ENCODE peak calls at places on chromosomes 11 and 22, in four cellular contexts. H, C, G and L are unnamed samples.

GRCh38 chr11:96748639-96749370 is 359.0 kb downstream of the JRKL start:
- DNase-seq in H (peak; percentile 51), G (no peak), C (no peak), L (no peak)

GRCh38 chr22:38413085-38414008 is 41.7 kb downstream of the KCNJ4 start:
- DNase-seq in H (no peak), G (peak; percentile 65), C (no peak), L (no peak)

GRCh38 chr11:2325719-2326118 is 23.9 kb downstream of the TSPAN32 start:
- DNase-seq in C (no peak), H (peak; percentile 58), G (no peak), L (no peak)

GRCh38 chr11:116715383-116715782 is 57.4 kb downstream of the BUD13 start:
- DNase-seq in C (no peak), G (no peak), H (no peak), L (no peak)

GRCh38 chr22:33513388-33514336 is 406.6 kb downstream of the LARGE1 start:
- DNase-seq in C (no peak), G (no peak), H (peak; percentile 16), L (no peak)

GRCh38 chr11:8719260-8720190 is 36.9 kb downstream of the RPL27A start:
- DNase-seq in G (peak; percentile 87), C (no peak), H (peak; percentile 98), L (no peak)

GRCh38 chr22:49366437-49366836 is 461.2 kb downstream of the BRD1 start:
- DNase-seq in G (no peak), H (no peak), C (no peak), L (no peak)

GRCh38 chr22:21646608-21647590 is 4.8 kb downstream of the SDF2L1 start:
- DNase-seq in G (peak; percentile 88), C (peak; percentile 80), H (peak; percentile 55), L (no peak)

GRCh38 chr11:124762624-124763155 is 600 bp upstream of the ESAM start:
- DNase-seq in C (no peak), H (no peak), G (peak; percentile 76), L (no peak)

GRCh38 chr11:26571861-26572654 is at the start of gene MUC15:
- DNase-seq in C (no peak), H (no peak), G (no peak), L (no peak)

GRCh38 chr11:91081440-91082088 is 858.7 kb upstream of the CHORDC1 start:
- DNase-seq in G (no peak), H (peak; percentile 33), C (no peak), L (no peak)

GRCh38 chr22:44823396-44823795 is 71.0 kb downstream of the ARHGAP8 start:
- DNase-seq in H (no peak), C (no peak), G (no peak), L (peak; percentile 33)

GRCh38 chr11:124942446-124943202 is 6.8 kb upstream of the HEPACAM start:
- DNase-seq in C (no peak), G (no peak), H (no peak), L (no peak)

GRCh38 chr11:2584812-2585565 is 114.8 kb downstream of the KCNQ1OT1 start:
- DNase-seq in C (no peak), H (no peak), G (peak; percentile 57), L (peak; percentile 41)

GRCh38 chr11:94058630-94059029 is 37.5 kb downstream of the HEPHL1 start:
- DNase-seq in G (no peak), C (no peak), H (no peak), L (no peak)

GRCh38 chr22:28004021-28004420 is 85.0 kb upstream of the PITPNB start:
- DNase-seq in G (no peak), H (no peak), C (no peak), L (no peak)

GRCh38 chr22:46036558-46037408 is 59.8 kb upstream of the WNT7B start:
- DNase-seq in G (peak; percentile 73), C (peak; percentile 78), H (peak; percentile 49), L (no peak)
- TF ChIP-seq CTCF in G (no peak), C (peak; percentile 66), H (peak; percentile 10), L (no peak)

GRCh38 chr22:17999851-18000250 is 24.5 kb downstream of the MICAL3 start:
- DNase-seq in H (no peak), G (no peak), C (no peak), L (no peak)

GRCh38 chr22:18000441-18001039 is 23.8 kb downstream of the MICAL3 start:
- DNase-seq in H (no peak), G (peak; percentile 69), C (peak; percentile 35), L (no peak)

GRCh38 chr22:17998913-17999312 is 25.4 kb downstream of the MICAL3 start:
- DNase-seq in H (no peak), G (no peak), C (no peak), L (no peak)

GRCh38 chr22:17997456-17997855 is 26.9 kb downstream of the MICAL3 start:
- DNase-seq in H (peak; percentile 57), G (no peak), C (no peak), L (no peak)

GRCh38 chr22:18001040-18001893 is 23.1 kb downstream of the MICAL3 start:
- DNase-seq in G (peak; percentile 92), C (peak; percentile 47), H (peak; percentile 98), L (no peak)
- TF ChIP-seq CTCF in G (peak; percentile 53), C (peak; percentile 31), H (no peak), L (peak; percentile 52)

DNA sequence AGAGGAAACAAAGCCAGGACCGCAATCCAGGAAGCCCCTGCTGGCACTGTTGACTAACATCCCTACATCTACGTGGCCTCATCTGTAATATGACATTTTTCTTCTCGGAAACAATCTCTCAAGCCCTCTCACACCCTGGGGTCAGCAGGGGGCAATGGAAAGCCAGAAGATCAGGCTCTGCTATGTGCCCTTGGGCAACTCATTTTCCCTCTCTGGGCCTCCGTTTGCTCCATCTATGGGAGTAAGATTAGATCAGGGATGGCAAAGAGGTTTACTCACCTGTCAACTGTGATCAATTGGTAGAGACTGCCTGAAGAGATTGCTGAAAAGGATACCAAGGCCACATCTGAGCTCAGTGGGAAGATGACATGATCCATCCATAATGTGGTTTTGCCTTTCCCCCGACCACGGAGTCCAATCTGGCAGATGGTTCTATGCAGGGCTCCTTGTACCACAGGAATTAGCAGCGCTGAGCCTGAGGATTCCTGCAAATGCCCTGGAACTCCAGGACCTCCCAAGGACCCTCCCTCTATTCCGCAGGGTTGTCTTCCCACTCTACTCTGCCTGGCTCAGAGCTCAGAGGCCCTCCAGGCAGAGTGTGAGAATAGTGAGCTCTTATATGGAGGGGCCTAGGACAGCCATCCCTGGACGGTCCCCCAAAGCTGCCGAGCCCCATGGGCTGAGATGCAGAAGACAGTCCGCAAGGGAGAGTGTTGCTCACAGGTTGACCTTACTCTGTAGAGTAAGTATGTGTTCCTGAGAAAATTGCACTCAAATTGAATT is 66.1 kb downstream of the CHST1 start:
- DNase-seq in G (no peak), C (no peak), H (no peak), L (no peak)
- TF ChIP-seq CTCF in G (no peak), C (no peak), H (no peak), L (no peak)

GRCh38 chr11:34166806-34167740 is 61.6 kb downstream of the NAT10 start:
- DNase-seq in C (no peak), G (peak; percentile 57), H (no peak), L (no peak)

GRCh38 chr11:34168642-34169051 is 63.2 kb downstream of the NAT10 start:
- DNase-seq in H (peak; percentile 69), G (no peak), C (no peak), L (no peak)

GRCh38 chr11:34167961-34168360 is 62.5 kb downstream of the NAT10 start:
- DNase-seq in H (no peak), G (no peak), C (no peak), L (no peak)

GRCh38 chr11:34165121-34165520 is 59.7 kb downstream of the NAT10 start:
- DNase-seq in G (no peak), C (no peak), H (no peak), L (no peak)

DNA sequence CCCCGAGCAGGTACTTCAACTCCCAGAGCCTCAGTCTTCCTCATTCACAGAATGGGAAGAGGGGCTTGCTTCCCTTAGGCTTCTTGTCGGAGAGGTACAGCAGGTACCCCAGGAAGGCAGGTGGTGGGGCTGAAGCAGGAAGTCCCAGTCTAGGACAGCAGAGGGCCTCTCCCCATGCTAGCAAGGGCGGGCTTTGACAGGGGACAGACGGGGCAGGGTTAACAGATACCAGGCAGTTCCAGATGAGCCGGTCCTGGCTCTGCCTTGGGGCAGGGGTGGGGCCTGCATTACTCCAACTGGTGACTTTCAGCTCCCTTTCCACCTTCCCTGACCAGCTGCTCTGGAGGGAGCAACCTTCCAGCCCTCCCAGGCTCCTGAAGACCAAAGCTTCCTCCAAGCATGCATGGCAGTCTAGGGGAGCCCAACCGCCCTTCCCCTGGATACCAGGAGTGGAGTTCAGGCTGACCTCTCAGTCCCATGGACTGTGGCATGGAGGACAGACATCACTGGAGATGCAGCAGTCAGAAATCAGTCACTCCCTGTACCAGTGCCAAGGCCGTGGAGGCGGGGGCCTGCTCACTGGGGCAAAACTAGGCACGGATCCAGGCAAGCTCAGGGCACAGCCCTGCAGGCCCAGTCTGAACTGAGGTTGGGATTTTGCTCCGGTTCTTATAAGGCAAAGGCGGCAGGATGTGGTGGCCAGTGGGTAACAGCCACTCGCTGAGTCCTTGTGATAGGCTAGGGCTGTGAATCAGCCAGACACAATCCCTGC is 60.5 kb downstream of the NAT10 start:
- DNase-seq in C (no peak), G (no peak), H (no peak), L (no peak)
- TF ChIP-seq CTCF in C (no peak), G (no peak), H (peak; percentile 9), L (no peak)

GRCh38 chr11:108593214-108593909 is at the start of gene EXPH5:
- DNase-seq in C (peak; percentile 85), G (peak; percentile 85), H (peak; percentile 65), L (peak; percentile 61)
- TF ChIP-seq CTCF in C (no peak), G (no peak), H (no peak), L (no peak)